ENCODE peak calls at places on chromosomes 4 and X, in seven cellular contexts. U is sigmoid colon, D is heart left ventricle, S is uterus, J is IMR-90, Q is K562, L is A549. T is an unnamed sample.

GRCh38 chrX:7552758-7553157 is 290.2 kb upstream of the VCX start:
- DNase-seq in J (no peak), D (no peak), U (no peak), S (no peak), Q (no peak), L (no peak), T (no peak)

GRCh38 chr4:158873795-158874359 is 105.1 kb downstream of the FNIP2 start:
- DNase-seq in S (no peak), J (peak; percentile 96), L (peak; percentile 17), D (no peak), U (no peak), Q (no peak), T (no peak)

GRCh38 chr4:85932371-85933305 is 427.2 kb downstream of the MAPK10 start:
- DNase-seq in L (no peak), D (no peak), Q (no peak), S (no peak), U (no peak), J (no peak), T (no peak)

GRCh38 chr4:81164623-81165416 is 50.2 kb downstream of the PRKG2 start:
- DNase-seq in S (no peak), J (peak; percentile 83), Q (no peak), U (no peak), D (no peak), L (peak; percentile 4), T (no peak)

GRCh38 chr4:121316091-121316490 is 64.7 kb downstream of the QRFPR start:
- DNase-seq in J (no peak), S (no peak), L (no peak), Q (no peak), U (no peak), D (no peak), T (no peak)

GRCh38 chr4:33060873-33061542 is 2340.8 kb downstream of the PCDH7 start:
- DNase-seq in J (peak; percentile 28), Q (no peak), U (no peak), S (no peak), L (peak; percentile 0), D (no peak), T (no peak)

GRCh38 chrX:123822965-123823364 is 36.9 kb upstream of the XIAP start:
- DNase-seq in U (no peak), L (no peak), J (no peak), Q (no peak), D (no peak), S (no peak), T (no peak)

GRCh38 chr4:143240920-143241319 is 56.2 kb downstream of the USP38 start:
- DNase-seq in S (no peak), Q (no peak), U (no peak), L (no peak), J (peak; percentile 22), D (no peak), T (no peak)

GRCh38 chrX:2677764-2678163 is 13.3 kb upstream of the CD99 start:
- DNase-seq in S (peak; percentile 84), J (peak; percentile 99), D (peak; percentile 90), L (peak; percentile 94), Q (peak; percentile 28), U (peak; percentile 93), T (peak; percentile 92)

GRCh38 chrX:10110316-10110932 is 46.4 kb upstream of the CLCN4 start:
- DNase-seq in L (no peak), S (no peak), D (no peak), J (no peak), U (no peak), Q (no peak), T (no peak)

GRCh38 chrX:10112510-10112909 is 44.3 kb upstream of the CLCN4 start:
- DNase-seq in S (no peak), D (no peak), J (no peak), L (no peak), U (no peak), Q (no peak), T (no peak)

GRCh38 chrX:10110984-10111363 is 45.8 kb upstream of the CLCN4 start:
- DNase-seq in D (no peak), L (no peak), Q (no peak), S (no peak), J (no peak), U (no peak), T (no peak)

GRCh38 chrX:10109695-10110094 is 47.1 kb upstream of the CLCN4 start:
- DNase-seq in D (peak; percentile 55), Q (no peak), L (no peak), J (no peak), S (peak; percentile 76), U (peak; percentile 90), T (no peak)

GRCh38 chrX:10111364-10112148 is 45.2 kb upstream of the CLCN4 start:
- DNase-seq in L (no peak), J (peak; percentile 14), Q (no peak), U (peak; percentile 75), D (no peak), S (no peak), T (no peak)
- TF ChIP-seq POLR2A in L (no peak), J (no peak), Q (no peak), U (no peak), D (no peak), S (no peak), T (no peak)

DNA sequence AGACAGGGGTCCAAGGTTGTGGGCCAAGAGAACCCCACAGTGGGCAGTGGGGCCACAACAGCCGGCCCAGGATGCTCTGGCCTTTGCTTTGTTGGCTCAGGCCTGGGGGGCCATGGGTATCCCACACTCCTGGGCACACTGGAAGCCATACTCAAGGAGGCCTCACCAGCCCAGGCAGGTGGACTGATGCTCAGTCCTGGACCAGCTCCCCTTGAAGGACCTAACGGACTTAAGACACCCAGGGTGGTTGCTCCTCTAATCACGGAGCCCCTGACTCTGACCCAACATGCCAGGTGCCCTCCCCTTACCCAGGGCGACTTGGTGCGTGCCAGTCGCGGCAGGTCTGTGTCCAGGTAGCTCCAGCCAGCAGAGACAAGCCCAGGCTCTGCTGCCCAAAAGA is 50.8 kb downstream of the ZFYVE28 start:
- DNase-seq in D (peak; percentile 11), L (no peak), S (no peak), Q (no peak), J (no peak), U (peak; percentile 32), T (no peak)
- H3K27ac ChIP-seq in D (no peak overlapping the region), L (no peak overlapping the region), S (no peak overlapping the region), Q (no peak overlapping the region), J (no peak overlapping the region), U (no peak overlapping the region), T (no peak overlapping the region)

GRCh38 chr4:70841951-70842350 is 2.3 kb upstream of the GRSF1 start:
- DNase-seq in Q (no peak), D (no peak), L (no peak), J (no peak), S (no peak), U (no peak), T (no peak)

GRCh38 chr4:70838400-70838971 is 1.2 kb downstream of the GRSF1 start:
- DNase-seq in S (no peak), U (no peak), L (peak; percentile 1), Q (no peak), J (peak; percentile 10), D (no peak), T (no peak)

GRCh38 chr4:70839537-70840093 is at the start of gene GRSF1:
- DNase-seq in U (peak; percentile 96), D (peak; percentile 96), J (peak; percentile 91), L (peak; percentile 66), Q (peak; percentile 91), S (peak; percentile 92), T (peak; percentile 94)

GRCh38 chr4:70836081-70836480 is 3.6 kb downstream of the GRSF1 start:
- DNase-seq in L (no peak), Q (no peak), S (no peak), J (no peak), D (no peak), U (no peak), T (no peak)

DNA sequence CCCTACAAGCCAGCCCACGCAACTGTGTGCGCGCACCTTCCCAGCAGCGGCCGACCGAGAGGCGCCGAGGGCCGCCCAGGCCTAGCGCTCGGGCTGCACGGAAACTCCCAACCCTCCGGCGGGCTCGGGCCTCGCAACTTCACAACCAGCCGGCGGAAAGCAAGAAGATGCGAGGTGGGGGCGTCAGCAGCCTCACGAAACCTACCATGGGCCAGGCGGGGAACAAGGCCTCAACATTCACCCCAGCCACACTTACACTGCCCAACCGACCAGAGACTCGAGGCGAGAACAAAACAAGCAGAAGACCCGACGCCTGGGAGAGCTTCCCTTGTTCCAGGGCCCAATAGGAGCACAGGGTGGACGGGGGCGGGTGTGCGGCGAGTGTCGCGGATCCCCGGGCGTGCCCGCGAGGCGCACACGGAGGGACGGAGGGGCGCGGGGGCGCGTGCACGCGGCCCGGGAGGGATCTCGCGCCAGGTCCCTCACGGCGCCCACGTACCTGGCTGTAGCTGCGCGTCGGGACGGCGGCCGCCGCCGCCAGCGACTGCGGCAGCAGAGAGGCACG is 636 bp downstream of the GRSF1 start:
- DNase-seq in L (peak; percentile 27), D (peak; percentile 76), U (peak; percentile 83), J (peak; percentile 49), Q (peak; percentile 76), S (peak; percentile 53), T (peak; percentile 35)
- TF ChIP-seq POLR2A in L (no peak), D (no peak), U (no peak), J (no peak), Q (no peak), S (no peak), T (no peak)

GRCh38 chr4:31111794-31112193 is 391.6 kb downstream of the PCDH7 start:
- DNase-seq in D (no peak), L (no peak), J (no peak), U (no peak), S (no peak), Q (no peak), T (no peak)

GRCh38 chr4:31114821-31115220 is 394.7 kb downstream of the PCDH7 start:
- DNase-seq in Q (no peak), S (no peak), U (no peak), D (no peak), L (no peak), J (no peak), T (no peak)
- H3K27ac ChIP-seq in Q (no peak overlapping the region), S (no peak overlapping the region), U (no peak overlapping the region), D (no peak overlapping the region), L (no peak overlapping the region), J (no peak overlapping the region), T (no peak overlapping the region)

DNA sequence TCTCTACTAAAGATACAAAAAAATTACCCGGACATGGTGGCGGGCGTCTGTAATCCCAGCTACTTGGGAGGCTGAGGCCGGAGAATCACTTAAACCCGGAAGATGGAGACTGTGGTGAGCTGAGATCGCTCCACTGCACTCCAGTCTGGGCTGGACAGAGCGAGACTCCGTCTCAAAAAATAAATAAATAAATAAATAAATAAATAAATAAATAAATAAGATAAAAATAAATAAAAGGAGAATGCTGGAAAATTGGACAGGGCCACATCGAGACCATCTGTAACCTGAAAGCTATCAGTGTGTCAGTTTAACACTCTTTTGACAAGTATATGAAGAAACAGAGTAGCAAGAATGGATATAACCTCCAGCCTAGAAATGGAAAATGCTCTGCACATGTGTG is 15.7 kb upstream of the FAT1 start:
- DNase-seq in S (no peak), D (no peak), J (no peak), U (no peak), Q (no peak), L (no peak), T (no peak)
- TF ChIP-seq POLR2A in S (no peak), D (no peak), J (no peak), U (no peak), Q (no peak), L (no peak), T (no peak)